ENCODE peak calls at places on chromosomes 5 and 9, in eight cellular contexts. S is astrocyte of the spinal cord; R is left kidney; P is KBM-7; D is adipocyte; X is stimulated activated CD4-positive, alpha-beta T cell treated with anti-CD3 and anti-CD28 coated beads, Interleukin-2, amount 100 ng/mL, for 24 hours; T is kidney epithelial cell; N is K562. H is an unnamed sample.

GRCh38 chr9:14080940-14081621 is 232.9 kb downstream of the NFIB start:
- DNase-seq in R (no peak), T (peak), P (peak), X (no peak), S (peak), N (no peak), D (peak), H (peak)

GRCh38 chr9:3403315-3403714 is 122.5 kb downstream of the RFX3 start:
- DNase-seq in D (no peak), T (no peak), N (no peak), R (no peak), X (no peak), S (no peak), P (no peak), H (no peak)

GRCh38 chr9:89022902-89023301 is 31.6 kb downstream of the S1PR3 start:
- DNase-seq in D (peak), T (no peak), P (no peak), N (no peak), X (no peak), R (peak), S (peak), H (peak)

GRCh38 chr9:131397100-131397790 is 3.4 kb downstream of the PRRC2B start:
- DNase-seq in X (no peak), D (peak), R (peak), P (no peak), N (peak), S (peak), T (no peak), H (peak)

GRCh38 chr5:14908195-14908594 is 36.6 kb upstream of the ANKH start:
- DNase-seq in N (no peak), S (no peak), T (no peak), X (no peak), D (peak), R (no peak), P (no peak), H (peak)

GRCh38 chr9:129572052-129572425 is 48.9 kb downstream of the C9orf50 start:
- DNase-seq in S (no peak), D (no peak), X (no peak), T (no peak), N (no peak), P (no peak), R (no peak), H (no peak)

GRCh38 chr9:98251554-98251953 is 3.9 kb downstream of the TBC1D2 start:
- DNase-seq in S (peak), R (no peak), N (no peak), D (peak), P (no peak), X (no peak), T (no peak), H (peak)

GRCh38 chr9:129273941-129274709 is 96.1 kb upstream of the IER5L start:
- DNase-seq in S (no peak), N (no peak), P (peak), R (no peak), T (no peak), D (no peak), X (no peak), H (no peak)

GRCh38 chr5:22058620-22059019 is 794.5 kb downstream of the CDH12 start:
- DNase-seq in P (no peak), D (no peak), N (no peak), R (no peak), S (no peak), X (no peak), T (no peak), H (no peak)

GRCh38 chr5:56910123-56910951 is 941 bp downstream of the SETD9 start:
- DNase-seq in T (no peak), R (peak), S (no peak), P (peak), N (peak), D (peak), X (peak), H (peak)

GRCh38 chr5:42894057-42894456 is 82.4 kb upstream of the SELENOP start:
- DNase-seq in P (no peak), D (no peak), R (peak), N (no peak), S (no peak), T (no peak), X (no peak), H (no peak)

GRCh38 chr5:11588803-11589202 is 315.4 kb downstream of the CTNND2 start:
- DNase-seq in D (no peak), N (no peak), P (no peak), R (peak), X (no peak), T (no peak), S (peak), H (no peak)

GRCh38 chr5:1762878-1763547 is 36.6 kb downstream of the MRPL36 start:
- DNase-seq in X (no peak), T (no peak), R (no peak), P (no peak), N (no peak), D (no peak), S (no peak), H (no peak)

GRCh38 chr5:132012385-132013005 is 1.0 kb upstream of the ACSL6 start:
- DNase-seq in N (peak), D (peak), X (peak), T (peak), S (peak), P (peak), R (peak), H (peak)

GRCh38 chr5:124065508-124065907 is 553.5 kb downstream of the CSNK1G3 start:
- DNase-seq in T (no peak), S (no peak), R (no peak), D (no peak), P (no peak), X (no peak), N (no peak), H (no peak)

GRCh38 chr5:119355636-119356383 is at the start of gene TNFAIP8:
- DNase-seq in T (no peak), R (peak), D (peak), N (no peak), X (peak), P (peak), S (peak), H (peak)

GRCh38 chr5:128085413-128085812 is 1.8 kb downstream of the SLC12A2 start:
- DNase-seq in T (no peak), P (no peak), R (no peak), N (no peak), X (no peak), S (no peak), D (no peak), H (no peak)

GRCh38 chr5:77733130-77733529 is 43.0 kb downstream of the TBCA start:
- DNase-seq in N (no peak), S (no peak), X (no peak), D (no peak), T (no peak), P (no peak), R (no peak), H (no peak)

GRCh38 chr5:67989457-67989856 is 226.1 kb upstream of the PIK3R1 start:
- DNase-seq in S (peak), D (peak), P (no peak), R (peak), T (no peak), X (no peak), N (no peak), H (peak)

GRCh38 chr5:125700380-125700856 is 722.8 kb upstream of the GRAMD2B start:
- DNase-seq in X (no peak), P (no peak), R (peak), S (no peak), N (no peak), D (no peak), T (no peak), H (no peak)